ENCODE peak calls at places on chromosomes 12 and 14, in five cellular contexts. W is HepG2, L is H1, A is GM12878, H is NT2/D1. I is an unnamed sample.

GRCh38 chr12:132866251-132866828 is 21.1 kb downstream of the CHFR start:
- DNase-seq in W (peak; percentile 28), L (no peak), A (no peak), H (no peak), I (no peak)

GRCh38 chr12:23555180-23555784 is 394.2 kb downstream of the SOX5 start:
- DNase-seq in W (no peak), L (no peak), A (no peak), H (no peak), I (no peak)

GRCh38 chr14:100074431-100075100 is 9.3 kb downstream of the EVL start:
- DNase-seq in W (no peak), L (no peak), A (no peak), H (no peak), I (no peak)

GRCh38 chr12:122031342-122032216 is 9.9 kb downstream of the BCL7A start:
- DNase-seq in W (no peak), L (peak; percentile 36), A (no peak), H (no peak), I (peak; percentile 76)

GRCh38 chr12:121124402-121125109 is 8.1 kb upstream of the P2RX7 start:
- DNase-seq in W (peak; percentile 90), L (no peak), A (no peak), H (peak; percentile 46), I (no peak)

GRCh38 chr12:14239350-14239934 is 126.0 kb upstream of the ATF7IP start:
- DNase-seq in W (peak; percentile 85), L (no peak), A (peak; percentile 86), H (no peak), I (no peak)

GRCh38 chr12:15186593-15186992 is 34.6 kb downstream of the RERG start:
- DNase-seq in W (no peak), L (no peak), A (no peak), H (no peak), I (no peak)

GRCh38 chr12:67982165-67982563 is 7.1 kb upstream of the IFNG-AS1 start:
- DNase-seq in W (no peak), L (no peak), A (no peak), H (no peak), I (no peak)

GRCh38 chr14:39203659-39204606 is 28.9 kb downstream of the PNN start:
- DNase-seq in W (peak; percentile 70), L (peak; percentile 9), A (no peak), H (peak; percentile 82), I (no peak)

GRCh38 chr14:50333010-50333409 is 20.9 kb downstream of the DMAC2L start:
- DNase-seq in W (no peak), L (no peak), A (no peak), H (no peak), I (no peak)

GRCh38 chr14:84750284-84750683 is 779.7 kb upstream of the FLRT2 start:
- DNase-seq in W (no peak), L (no peak), A (no peak), H (no peak), I (no peak)
- TF ChIP-seq SUZ12 in W (no peak), L (no peak), A (no peak), H (no peak), I (no peak)

DNA sequence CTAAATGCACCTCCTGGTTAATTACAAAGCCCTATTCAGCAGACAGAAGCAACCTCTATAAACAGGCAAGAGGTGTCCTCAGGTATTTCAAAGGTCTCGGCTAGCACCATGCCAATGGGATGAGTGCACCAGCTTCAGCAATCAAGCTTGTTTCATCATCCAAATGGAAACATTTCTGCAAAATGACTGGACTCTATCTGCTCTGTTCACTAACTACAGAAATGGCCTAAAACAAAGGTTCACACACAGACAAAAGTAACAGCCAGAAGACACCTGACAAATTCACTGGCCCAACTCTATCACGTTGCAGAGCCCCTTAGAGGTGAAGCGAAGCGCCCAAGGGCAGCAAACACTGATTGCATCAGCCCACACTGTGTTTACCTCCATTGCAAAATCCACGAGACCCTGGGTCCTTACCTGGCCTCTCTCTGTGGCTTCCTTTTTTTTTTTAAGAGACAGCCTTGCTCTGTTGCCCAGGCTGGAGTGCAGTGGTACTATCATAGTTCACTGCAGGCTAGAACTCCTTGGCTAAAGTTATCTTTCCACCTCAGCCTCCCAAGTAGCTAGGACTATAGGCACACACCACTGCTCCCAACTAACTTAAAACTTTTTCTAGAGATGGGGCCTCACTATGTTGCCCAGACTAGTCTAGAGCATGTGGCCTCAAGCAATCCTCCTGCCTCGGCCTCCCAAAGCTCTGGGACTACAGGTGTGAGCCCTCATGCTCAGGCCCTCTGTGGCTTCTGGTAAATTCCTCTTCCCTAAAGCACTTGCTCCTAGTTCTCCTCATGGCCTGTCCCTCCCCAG is 8.5 kb upstream of the SYNE3 start:
- DNase-seq in W (peak; percentile 95), L (no peak), A (no peak), H (no peak), I (no peak)
- TF ChIP-seq SUZ12 in W (no peak), L (no peak), A (no peak), H (no peak), I (no peak)

GRCh38 chr12:70648831-70649230 is 11.6 kb upstream of the PTPRB start:
- DNase-seq in W (no peak), L (no peak), A (no peak), H (no peak), I (no peak)

GRCh38 chr12:70645494-70646317 is 8.5 kb upstream of the PTPRB start:
- DNase-seq in W (peak; percentile 41), L (peak; percentile 17), A (no peak), H (peak; percentile 63), I (no peak)

GRCh38 chr12:70646850-70647249 is 9.6 kb upstream of the PTPRB start:
- DNase-seq in W (no peak), L (no peak), A (no peak), H (no peak), I (no peak)

GRCh38 chr12:70644836-70645235 is 7.6 kb upstream of the PTPRB start:
- DNase-seq in W (no peak), L (no peak), A (no peak), H (no peak), I (no peak)

DNA sequence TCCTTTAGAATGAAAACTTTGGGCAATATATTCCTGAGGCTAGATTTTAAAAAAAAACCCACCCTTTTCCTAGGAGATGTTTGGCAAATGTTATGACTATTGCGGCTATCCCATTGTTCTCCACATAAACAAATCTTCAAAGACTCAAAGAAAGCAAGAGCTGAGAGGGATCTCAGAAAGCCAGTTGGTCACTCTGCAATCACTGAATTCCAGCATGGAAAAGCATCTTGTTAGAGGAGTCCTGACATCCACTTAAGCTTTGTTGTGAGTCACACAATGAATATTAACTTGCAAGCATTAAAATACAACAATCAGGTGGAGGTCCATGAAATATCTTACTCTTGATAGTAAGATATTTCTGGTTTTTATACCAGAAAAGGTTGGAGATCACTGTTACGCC is 11.0 kb upstream of the PTPRB start:
- DNase-seq in W (no peak), L (no peak), A (no peak), H (no peak), I (no peak)
- TF ChIP-seq SUZ12 in W (no peak), L (no peak), A (no peak), H (no peak), I (no peak)

GRCh38 chr12:43066471-43066870 is 476.9 kb upstream of the PRICKLE1 start:
- DNase-seq in W (no peak), L (no peak), A (no peak), H (no peak), I (no peak)

GRCh38 chr12:43069768-43070221 is 480.2 kb upstream of the PRICKLE1 start:
- DNase-seq in W (no peak), L (no peak), A (peak; percentile 3), H (no peak), I (no peak)

GRCh38 chr12:43072431-43072830 is 479.6 kb downstream of the ADAMTS20 start:
- DNase-seq in W (no peak), L (no peak), A (no peak), H (no peak), I (no peak)
- TF ChIP-seq SUZ12 in W (no peak), L (no peak), A (no peak), H (no peak), I (no peak)

GRCh38 chr12:11854011-11854499 is 204.6 kb downstream of the ETV6 start:
- DNase-seq in W (no peak), L (no peak), A (no peak), H (no peak), I (no peak)
- TF ChIP-seq SUZ12 in W (no peak), L (no peak), A (no peak), H (no peak), I (no peak)

GRCh38 chr12:79920421-79921238 is 14.3 kb downstream of the PPP1R12A start:
- DNase-seq in W (no peak), L (no peak), A (no peak), H (no peak), I (no peak)
- TF ChIP-seq SUZ12 in W (no peak), L (no peak), A (no peak), H (no peak), I (no peak)

GRCh38 chr12:88530868-88531267 is 49.4 kb downstream of the KITLG start:
- DNase-seq in W (no peak), L (no peak), A (no peak), H (no peak), I (no peak)

GRCh38 chr12:88529531-88530488 is 50.5 kb downstream of the KITLG start:
- DNase-seq in W (no peak), L (no peak), A (no peak), H (no peak), I (no peak)
- TF ChIP-seq SUZ12 in W (no peak), L (no peak), A (no peak), H (no peak), I (no peak)

I was measured in HEK293T.